ENCODE peak calls at places on chromosomes 3 and 15, in seven cellular contexts. N is neuronal stem cell, X is H1, Z is IMR-90, H is H9, B is mesenchymal stem cell, G is trophoblast cell. J is an unnamed sample.

GRCh38 chr3:84555629-84556028 is 403.2 kb upstream of the CADM2 start:
- DNase-seq in N (no peak), X (no peak), Z (no peak), H (no peak), B (no peak), G (no peak), J (no peak)

GRCh38 chr15:74752486-74753395 is 4.1 kb downstream of the CYP1A2 start:
- DNase-seq in N (no peak), X (no peak), Z (peak), H (no peak), B (no peak), G (peak), J (peak)

GRCh38 chr15:82530606-82531379 is 9.5 kb downstream of the RPS17 start:
- DNase-seq in N (peak), X (no peak), Z (peak), H (peak), B (peak), G (peak), J (peak)

GRCh38 chr15:77830041-77830440 is 197.3 kb upstream of the LINGO1 start:
- DNase-seq in N (no peak), X (no peak), Z (peak), H (peak), B (peak), G (no peak), J (no peak)

GRCh38 chr15:72472907-72473669 is 1.0 kb upstream of the ARIH1 start:
- DNase-seq in N (peak), X (no peak), Z (peak), H (no peak), B (peak), G (no peak), J (peak)

GRCh38 chr3:11606090-11606784 is 37.5 kb downstream of the VGLL4 start:
- DNase-seq in N (no peak), X (no peak), Z (no peak), H (no peak), B (no peak), G (no peak), J (no peak)

GRCh38 chr3:123800352-123800682 is 83.8 kb downstream of the MYLK start:
- DNase-seq in N (no peak), X (no peak), Z (no peak), H (no peak), B (no peak), G (no peak), J (no peak)

GRCh38 chr3:185084883-185085282 is 68.0 kb downstream of the C3orf70 start:
- DNase-seq in N (no peak), X (no peak), Z (peak), H (no peak), B (peak), G (peak), J (peak)

GRCh38 chr3:107701299-107701698 is 178.5 kb downstream of the BBX start:
- DNase-seq in N (no peak), X (no peak), Z (no peak), H (no peak), B (no peak), G (no peak), J (no peak)

DNA sequence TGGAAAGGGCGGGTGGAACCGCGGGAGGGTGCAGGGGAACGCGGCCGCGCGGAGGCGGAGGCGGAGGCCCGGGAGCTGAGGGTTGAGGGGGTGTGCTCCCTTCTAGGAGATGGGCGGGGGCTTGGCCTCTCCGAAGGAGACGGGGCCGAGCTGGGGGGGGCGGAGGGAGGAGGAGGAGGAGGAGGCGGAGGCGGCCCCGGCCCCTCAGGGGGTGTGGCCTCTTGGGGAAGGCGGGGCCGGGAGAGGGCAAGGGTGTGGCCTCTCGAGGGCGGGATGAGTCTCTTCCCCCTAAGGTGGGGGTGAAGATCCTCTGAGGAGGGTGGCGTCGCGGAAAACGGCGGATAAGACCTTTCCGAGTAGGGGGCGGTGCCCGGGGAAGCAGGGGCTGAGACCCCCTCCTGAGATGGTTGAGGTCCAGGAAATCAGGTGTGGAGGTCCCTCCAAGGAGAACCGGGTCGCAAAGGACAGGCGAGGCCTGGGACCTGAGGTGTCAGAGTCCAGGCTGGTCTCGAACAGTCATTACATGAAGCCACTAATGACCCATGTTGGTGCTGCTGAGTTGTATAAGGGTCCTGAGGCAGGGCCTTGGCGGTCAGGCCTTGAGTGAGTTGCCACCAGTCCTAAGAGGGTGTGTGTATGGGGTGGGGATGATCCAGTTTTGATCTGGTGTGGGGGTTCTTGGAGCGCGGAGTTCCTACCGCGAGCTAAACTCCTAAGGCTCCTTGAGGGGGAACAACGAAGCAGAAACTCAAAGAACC is 759 bp downstream of the WDR6 start:
- DNase-seq in N (peak), X (peak), Z (peak), H (peak), B (peak), G (peak), J (peak)
- H2BK5ac ChIP-seq in N (peak), X (peak), Z (peak), H (no peak), B (peak), G (peak), J (peak)

GRCh38 chr15:101052031-101052620 is 133.0 kb downstream of the LRRK1 start:
- DNase-seq in N (no peak), X (no peak), Z (no peak), H (no peak), B (no peak), G (no peak), J (no peak)
- H2BK5ac ChIP-seq in N (no peak), X (peak), Z (no peak), H (no peak), B (no peak), G (no peak), J (no peak)

GRCh38 chr3:183959214-183959613 is 58.5 kb downstream of the ABCC5 start:
- DNase-seq in N (no peak), X (no peak), Z (no peak), H (no peak), B (no peak), G (no peak), J (no peak)
- H2BK5ac ChIP-seq in N (no peak), X (no peak), Z (no peak), H (no peak), B (no peak), G (no peak), J (no peak)

GRCh38 chr3:177181418-177181817 is 15.9 kb downstream of the TBL1XR1 start:
- DNase-seq in N (no peak), X (no peak), Z (no peak), H (no peak), B (no peak), G (no peak), J (no peak)

GRCh38 chr3:177190701-177191100 is 6.6 kb downstream of the TBL1XR1 start:
- DNase-seq in N (no peak), X (no peak), Z (no peak), H (no peak), B (peak), G (no peak), J (no peak)

GRCh38 chr3:177182352-177182751 is 14.9 kb downstream of the TBL1XR1 start:
- DNase-seq in N (no peak), X (no peak), Z (peak), H (no peak), B (no peak), G (no peak), J (no peak)

GRCh38 chr3:177185035-177185574 is 12.2 kb downstream of the TBL1XR1 start:
- DNase-seq in N (no peak), X (no peak), Z (no peak), H (no peak), B (no peak), G (no peak), J (no peak)

GRCh38 chr3:177186306-177186705 is 11.0 kb downstream of the TBL1XR1 start:
- DNase-seq in N (no peak), X (no peak), Z (no peak), H (no peak), B (no peak), G (no peak), J (no peak)
- H2BK5ac ChIP-seq in N (no peak), X (no peak), Z (no peak), H (no peak), B (no peak), G (no peak), J (no peak)

GRCh38 chr3:43138488-43139231 is 32.8 kb upstream of the POMGNT2 start:
- DNase-seq in N (no peak), X (no peak), Z (no peak), H (no peak), B (no peak), G (no peak), J (no peak)
- H2BK5ac ChIP-seq in N (no peak), X (no peak), Z (no peak), H (no peak), B (no peak), G (no peak), J (no peak)

DNA sequence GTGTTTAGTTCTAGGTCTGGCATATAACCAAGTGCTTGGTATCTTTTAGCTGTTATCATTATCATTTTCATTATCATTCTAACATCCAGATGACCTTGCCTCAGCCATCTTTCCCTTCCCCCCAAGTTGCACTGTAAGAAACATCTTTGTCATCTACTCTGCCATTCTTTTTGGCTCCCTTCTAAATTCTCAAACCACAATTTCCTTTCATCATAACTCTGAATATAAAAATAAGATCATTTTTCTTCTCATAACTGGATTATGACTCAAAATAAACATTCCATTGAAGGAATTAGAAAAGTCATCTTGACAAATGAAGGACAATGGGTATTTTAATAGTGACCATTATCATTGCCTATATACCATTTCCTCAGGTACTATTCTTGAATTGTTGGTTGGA is 786.2 kb downstream of the AGBL1 start:
- DNase-seq in N (no peak), X (no peak), Z (no peak), H (no peak), B (no peak), G (no peak), J (no peak)
- H2BK5ac ChIP-seq in N (no peak), X (no peak), Z (no peak), H (no peak), B (no peak), G (no peak), J (no peak)

GRCh38 chr3:100030346-100030745 is 84.0 kb downstream of the FILIP1L start:
- DNase-seq in N (no peak), X (no peak), Z (peak), H (no peak), B (no peak), G (no peak), J (no peak)

GRCh38 chr3:100024520-100025303 is 89.6 kb downstream of the FILIP1L start:
- DNase-seq in N (no peak), X (no peak), Z (no peak), H (no peak), B (peak), G (no peak), J (no peak)

GRCh38 chr3:100029052-100029451 is 85.2 kb downstream of the FILIP1L start:
- DNase-seq in N (no peak), X (no peak), Z (no peak), H (no peak), B (no peak), G (no peak), J (no peak)

GRCh38 chr3:100029689-100030088 is 84.6 kb downstream of the FILIP1L start:
- DNase-seq in N (no peak), X (no peak), Z (no peak), H (no peak), B (no peak), G (no peak), J (no peak)

GRCh38 chr3:100027321-100027720 is 87.0 kb downstream of the FILIP1L start:
- DNase-seq in N (no peak), X (no peak), Z (peak), H (no peak), B (no peak), G (no peak), J (no peak)
- H2BK5ac ChIP-seq in N (no peak), X (no peak), Z (no peak), H (no peak), B (no peak), G (no peak), J (no peak)

DNA sequence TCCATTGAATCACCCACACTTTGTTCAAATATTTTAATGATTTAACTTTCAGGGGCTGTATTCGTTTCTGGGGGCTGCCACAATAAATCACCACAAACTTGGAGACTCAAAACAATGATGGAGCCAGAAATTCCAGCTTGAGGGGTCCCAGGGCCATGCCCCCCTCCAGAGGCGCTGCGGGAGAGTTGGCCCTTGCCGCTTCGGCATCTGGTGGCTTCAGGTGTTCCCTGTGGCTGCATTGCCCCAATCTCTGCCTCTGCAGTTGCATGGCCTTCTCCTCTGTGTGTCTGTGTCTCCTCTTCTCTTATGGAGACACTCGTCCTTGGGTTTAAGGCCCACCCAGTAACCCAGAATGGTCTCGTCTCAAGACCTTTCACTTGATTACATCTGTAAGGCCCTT is 144.7 kb downstream of the CHSY1 start:
- DNase-seq in N (no peak), X (no peak), Z (no peak), H (no peak), B (no peak), G (no peak), J (no peak)
- H2BK5ac ChIP-seq in N (no peak), X (no peak), Z (no peak), H (no peak), B (no peak), G (no peak), J (no peak)

GRCh38 chr15:90456236-90456635 is 68.2 kb downstream of the IQGAP1 start:
- DNase-seq in N (no peak), X (peak), Z (no peak), H (no peak), B (no peak), G (no peak), J (peak)

GRCh38 chr15:90449206-90449735 is 61.2 kb downstream of the IQGAP1 start:
- DNase-seq in N (no peak), X (no peak), Z (peak), H (no peak), B (no peak), G (peak), J (no peak)

GRCh38 chr15:90451215-90451850 is 63.3 kb downstream of the IQGAP1 start:
- DNase-seq in N (no peak), X (peak), Z (peak), H (peak), B (peak), G (no peak), J (peak)
- H2BK5ac ChIP-seq in N (no peak), X (peak), Z (peak), H (no peak), B (no peak), G (no peak), J (no peak)